ENCODE peak calls at places on chromosomes 5 and 9, in eight cellular contexts. M is GM04503; Z is SJSA1; A is endothelial cell; G is neural crest cell; T is activated T-cell treated with anti-CD3 and anti-CD28 coated beads for 1 hour; P is RWPE1; V is activated naive CD4-positive, alpha-beta T cell. F is an unnamed sample.

GRCh38 chr5:7759257-7759871 is 91.6 kb downstream of the CFAP90 start:
- DNase-seq in M (no peak), Z (no peak), A (no peak), G (no peak), T (no peak), P (no peak), V (no peak), F (no peak)

GRCh38 chr9:129549684-129550083 is 71.2 kb downstream of the C9orf50 start:
- DNase-seq in M (no peak), Z (no peak), A (no peak), G (no peak), T (no peak), P (no peak), V (no peak), F (no peak)

GRCh38 chr9:107707419-107707837 is 217.9 kb upstream of the KLF4 start:
- DNase-seq in M (peak; percentile 87), Z (no peak), A (no peak), G (no peak), T (no peak), P (peak; percentile 94), V (no peak), F (no peak)

GRCh38 chr5:159514229-159514822 is 184.0 kb upstream of the IL12B start:
- DNase-seq in M (no peak), Z (no peak), A (no peak), G (no peak), T (no peak), P (no peak), V (no peak), F (no peak)

GRCh38 chr5:168163966-168164365 is 127.5 kb upstream of the WWC1 start:
- DNase-seq in M (no peak), Z (no peak), A (no peak), G (no peak), T (no peak), P (no peak), V (no peak), F (no peak)

GRCh38 chr5:127757576-127757975 is 54.4 kb downstream of the CCDC192 start:
- DNase-seq in M (peak; percentile 20), Z (peak; percentile 72), A (peak; percentile 43), G (no peak), T (no peak), P (peak; percentile 74), V (no peak), F (peak; percentile 15)

GRCh38 chr9:108186996-108187395 is 668.8 kb downstream of the ACTL7B start:
- DNase-seq in M (no peak), Z (no peak), A (no peak), G (no peak), T (no peak), P (no peak), V (no peak), F (no peak)

GRCh38 chr5:152309926-152310450 is 95.1 kb downstream of the NMUR2 start:
- DNase-seq in M (no peak), Z (no peak), A (no peak), G (no peak), T (no peak), P (no peak), V (no peak), F (no peak)

GRCh38 chr5:171272996-171273970 is 35.8 kb upstream of the TLX3 start:
- DNase-seq in M (no peak), Z (no peak), A (peak; percentile 14), G (no peak), T (no peak), P (no peak), V (no peak), F (peak; percentile 14)

GRCh38 chr5:140111043-140111858 is 2.7 kb upstream of the PURA start:
- DNase-seq in M (no peak), Z (no peak), A (peak; percentile 6), G (peak; percentile 6), T (no peak), P (no peak), V (no peak), F (no peak)

GRCh38 chr9:70607926-70608325 is 193.5 kb upstream of the KLF9 start:
- DNase-seq in M (no peak), Z (no peak), A (no peak), G (no peak), T (no peak), P (no peak), V (no peak), F (no peak)

GRCh38 chr9:37036237-37037136 is 2.4 kb upstream of the PAX5 start:
- DNase-seq in M (no peak), Z (no peak), A (peak; percentile 41), G (peak; percentile 42), T (no peak), P (no peak), V (no peak), F (peak; percentile 27)

GRCh38 chr5:110549301-110549700 is 177.2 kb downstream of the TMEM232 start:
- DNase-seq in M (no peak), Z (no peak), A (no peak), G (no peak), T (no peak), P (no peak), V (no peak), F (no peak)

GRCh38 chr5:107247427-107247826 is 423.3 kb downstream of the EFNA5 start:
- DNase-seq in M (no peak), Z (no peak), A (no peak), G (no peak), T (no peak), P (no peak), V (no peak), F (no peak)

GRCh38 chr5:28648108-28648507 is 1609.7 kb upstream of the CDH9 start:
- DNase-seq in M (no peak), Z (no peak), A (no peak), G (no peak), T (no peak), P (peak; percentile 15), V (no peak), F (no peak)

GRCh38 chr9:96126321-96126881 is 175.6 kb downstream of the HSD17B3 start:
- DNase-seq in M (no peak), Z (peak; percentile 98), A (no peak), G (no peak), T (no peak), P (no peak), V (no peak), F (no peak)

GRCh38 chr9:101376117-101376866 is 8.5 kb downstream of the BAAT start:
- DNase-seq in M (peak; percentile 91), Z (no peak), A (no peak), G (no peak), T (no peak), P (peak; percentile 80), V (no peak), F (no peak)

GRCh38 chr5:154520861-154521453 is 42.9 kb upstream of the HAND1 start:
- DNase-seq in M (no peak), Z (peak; percentile 52), A (peak; percentile 68), G (peak; percentile 37), T (no peak), P (peak; percentile 84), V (no peak), F (peak; percentile 65)

GRCh38 chr9:69314547-69314946 is 10.5 kb upstream of the ENTREP1 start:
- DNase-seq in M (no peak), Z (peak; percentile 8), A (no peak), G (no peak), T (no peak), P (no peak), V (no peak), F (no peak)

GRCh38 chr9:21709464-21710058 is 92.9 kb upstream of the MTAP start:
- DNase-seq in M (no peak), Z (no peak), A (peak; percentile 73), G (peak; percentile 69), T (peak; percentile 56), P (no peak), V (peak; percentile 31), F (no peak)